ENCODE peak calls at places on chromosomes 5 and 9, in eight cellular contexts. R is heart right ventricle, F is left ventricle myocardium inferior, G is A549, X is IMR-90, H is transverse colon, D is mucosa of descending colon, I is kidney. O is an unnamed sample.
A peak's percentile ranks its signal among the peaks of the same experiment; 100 is the strongest.

GRCh38 chr5:122665087-122665486 is 109.8 kb upstream of the SNX2 start:
- DNase-seq in F (no peak), I (no peak), H (no peak), X (peak; percentile 21), R (no peak), D (no peak), G (no peak), O (no peak)

GRCh38 chr5:82396871-82397514 is 118.8 kb upstream of the RPS23 start:
- DNase-seq in I (peak; percentile 94), D (peak; percentile 65), F (peak; percentile 72), R (peak; percentile 60), G (peak; percentile 23), X (peak; percentile 99), H (peak; percentile 47), O (peak; percentile 77)

GRCh38 chr5:80204808-80205614 is 50.8 kb downstream of the SERINC5 start:
- DNase-seq in G (no peak), X (peak; percentile 76), R (no peak), H (no peak), I (no peak), F (peak; percentile 27), D (no peak), O (no peak)

GRCh38 chr5:150778517-150779396 is at the start of gene SMIM3:
- DNase-seq in R (peak; percentile 90), H (peak; percentile 86), G (peak; percentile 58), X (peak; percentile 63), F (peak; percentile 89), D (peak; percentile 89), I (peak; percentile 95), O (peak; percentile 85)

GRCh38 chr5:149596712-149597111 is 15.4 kb downstream of the ARHGEF37 start:
- DNase-seq in D (no peak), R (no peak), X (no peak), F (no peak), G (no peak), H (no peak), I (no peak), O (no peak)

GRCh38 chr5:172694061-172694460 is 53.0 kb downstream of the NEURL1B start:
- DNase-seq in G (no peak), D (no peak), F (no peak), X (no peak), I (no peak), H (no peak), R (no peak), O (no peak)

GRCh38 chr9:78676623-78677022 is 379.7 kb downstream of the PSAT1 start:
- DNase-seq in D (no peak), F (no peak), H (no peak), R (no peak), X (peak; percentile 76), G (no peak), I (no peak), O (no peak)

GRCh38 chr5:98110791-98111190 is 662.7 kb upstream of the RGMB start:
- DNase-seq in F (no peak), H (no peak), R (no peak), G (no peak), X (peak; percentile 53), I (no peak), D (no peak), O (no peak)

GRCh38 chr9:129497064-129497836 is 123.7 kb downstream of the C9orf50 start:
- DNase-seq in F (peak; percentile 47), R (peak; percentile 51), H (no peak), D (no peak), G (no peak), I (peak; percentile 86), X (no peak), O (no peak)

GRCh38 chr5:68011801-68012200 is 203.8 kb upstream of the PIK3R1 start:
- DNase-seq in R (no peak), H (no peak), D (no peak), G (no peak), X (no peak), I (no peak), F (no peak), O (no peak)

GRCh38 chr9:109560470-109561132 is 62.5 kb upstream of the PTPN3 start:
- DNase-seq in X (no peak), I (no peak), D (no peak), R (no peak), H (no peak), G (no peak), F (peak; percentile 23), O (peak; percentile 63)

GRCh38 chr9:75850459-75851200 is 39.8 kb upstream of the PCSK5 start:
- DNase-seq in D (no peak), X (no peak), G (no peak), R (no peak), I (no peak), H (no peak), F (no peak), O (no peak)

GRCh38 chr9:111481885-111482636 is 2.1 kb downstream of the ECPAS start:
- DNase-seq in H (no peak), I (no peak), R (no peak), X (peak; percentile 63), G (no peak), D (no peak), F (no peak), O (peak; percentile 63)

GRCh38 chr9:126548312-126548711 is 65.4 kb upstream of the LMX1B start:
- DNase-seq in R (no peak), H (no peak), G (no peak), I (no peak), D (no peak), X (no peak), F (no peak), O (no peak)
- H3K4me1 ChIP-seq in R (peaks cover 7% of the 10 kb centered on the region), H (no peaks in the 10 kb centered on the region), G (no peaks in the 10 kb centered on the region), I (no peaks in the 10 kb centered on the region), D (no peaks in the 10 kb centered on the region), X (no peaks in the 10 kb centered on the region), F (peaks cover 10% of the 10 kb centered on the region), O (no peaks in the 10 kb centered on the region)

GRCh38 chr9:71004196-71004595 is 117.2 kb downstream of the TRPM3 start:
- DNase-seq in G (no peak), X (peak; percentile 30), H (no peak), I (no peak), R (no peak), F (no peak), D (no peak), O (no peak)

GRCh38 chr9:71005456-71005855 is 116.0 kb downstream of the TRPM3 start:
- DNase-seq in D (no peak), I (no peak), G (no peak), F (no peak), R (no peak), H (no peak), X (no peak), O (no peak)

GRCh38 chr9:71003346-71003745 is 118.1 kb downstream of the TRPM3 start:
- DNase-seq in R (no peak), D (no peak), G (no peak), F (no peak), X (no peak), I (no peak), H (no peak), O (no peak)

GRCh38 chr9:70998962-70999361 is 122.5 kb downstream of the TRPM3 start:
- DNase-seq in G (no peak), X (peak; percentile 27), F (no peak), H (no peak), I (no peak), D (no peak), R (no peak), O (no peak)

GRCh38 chr9:71001780-71002386 is 119.5 kb downstream of the TRPM3 start:
- DNase-seq in D (no peak), H (peak; percentile 28), I (no peak), R (no peak), F (no peak), G (no peak), X (peak; percentile 25), O (no peak)
- TF ChIP-seq CTCF in D (no peak), H (peak; percentile 48), I (peak; percentile 60), R (peak; percentile 58), F (peak; percentile 65), G (peak; percentile 43), X (peak; percentile 53), O (peak; percentile 38)

GRCh38 chr9:137668203-137668602 is 49.4 kb downstream of the EHMT1 start:
- DNase-seq in F (no peak), R (no peak), D (no peak), H (no peak), I (no peak), X (no peak), G (no peak), O (no peak)

GRCh38 chr9:137671721-137672120 is 52.9 kb downstream of the EHMT1 start:
- DNase-seq in I (no peak), G (no peak), F (no peak), H (no peak), R (no peak), D (no peak), X (no peak), O (no peak)

GRCh38 chr9:137669261-137669672 is 50.5 kb downstream of the EHMT1 start:
- DNase-seq in D (no peak), X (no peak), F (no peak), R (no peak), H (no peak), G (no peak), I (peak; percentile 81), O (no peak)

GRCh38 chr9:137671196-137671538 is 52.4 kb downstream of the EHMT1 start:
- DNase-seq in D (no peak), H (no peak), G (no peak), X (no peak), F (no peak), I (no peak), R (no peak), O (no peak)

DNA sequence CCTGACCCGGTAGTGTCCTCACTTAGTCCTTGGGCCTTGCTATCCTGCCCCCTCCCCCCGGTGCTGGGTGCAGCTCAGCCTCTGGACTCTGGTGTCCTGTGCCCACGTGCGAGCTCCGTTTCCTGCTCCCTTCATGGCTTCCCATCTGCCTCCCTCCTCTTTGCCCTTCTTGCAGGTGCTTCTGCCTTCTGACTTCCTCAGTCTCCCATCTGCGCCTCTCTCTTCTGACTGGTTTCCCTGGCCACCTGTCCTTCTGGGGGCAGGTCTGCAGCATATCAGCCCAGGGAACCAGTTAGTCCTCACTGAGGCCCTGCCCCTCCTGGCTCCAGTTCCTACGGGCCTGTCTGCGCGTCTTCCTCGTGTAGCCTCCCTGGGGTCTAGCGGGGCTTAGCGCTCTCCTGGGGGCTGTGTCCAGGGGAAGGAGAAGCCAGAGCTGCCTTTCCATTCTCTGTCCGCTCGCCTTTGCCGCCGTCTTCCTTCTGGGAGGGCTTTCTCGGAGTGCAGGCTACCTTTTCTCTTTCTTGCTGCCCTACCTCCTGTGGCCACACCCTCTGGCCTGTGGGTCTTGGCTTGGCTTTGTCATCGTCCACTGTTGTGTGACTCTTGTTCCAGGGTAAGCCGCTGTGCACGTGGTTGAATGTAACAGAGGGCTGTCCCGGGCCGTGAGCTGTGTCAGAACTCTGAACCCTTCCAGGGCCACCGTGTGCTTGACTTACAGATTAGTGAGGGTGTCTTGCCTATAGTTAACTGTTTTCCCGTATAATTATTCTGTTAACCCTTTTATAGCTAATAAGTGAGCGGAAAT is 51.8 kb downstream of the EHMT1 start:
- DNase-seq in F (peak; percentile 55), R (peak; percentile 39), D (peak; percentile 61), X (no peak), G (no peak), H (peak; percentile 62), I (no peak), O (peak; percentile 66)
- H3K4me1 ChIP-seq in F (peaks cover 75% of the 10 kb centered on the region), R (peaks cover 68% of the 10 kb centered on the region), D (peaks cover 13% of the 10 kb centered on the region), X (peaks cover 17% of the 10 kb centered on the region), G (peaks cover 26% of the 10 kb centered on the region), H (peaks cover 44% of the 10 kb centered on the region), I (peaks cover 27% of the 10 kb centered on the region), O (peaks cover 31% of the 10 kb centered on the region)

DNA sequence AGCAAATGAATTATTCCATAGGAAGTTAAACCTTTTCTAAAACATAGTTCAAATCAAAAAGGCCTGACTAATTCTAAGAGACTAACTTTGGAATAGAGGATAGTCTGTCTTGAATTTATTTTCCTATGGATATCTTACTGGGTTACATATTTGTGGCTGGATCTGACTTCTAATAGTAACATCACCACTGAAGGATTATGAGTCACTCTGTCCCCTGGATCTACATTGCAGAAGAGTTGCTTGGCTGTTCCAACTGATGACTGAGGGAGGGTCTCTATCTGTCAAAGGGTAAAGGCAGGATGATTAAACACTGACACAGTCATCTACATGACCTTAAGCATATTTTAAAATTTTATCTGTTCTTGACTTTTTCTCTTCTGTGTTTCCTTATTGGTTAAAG is 119.6 kb upstream of the FST start:
- DNase-seq in F (no peak), I (no peak), G (no peak), X (peak; percentile 94), H (no peak), D (no peak), R (no peak), O (no peak)
- TF ChIP-seq CTCF in F (no peak), I (no peak), G (no peak), X (no peak), H (no peak), D (no peak), R (no peak), O (no peak)

O was measured in psoas muscle.